ENCODE peak calls at places on chromosome 22, in nine cellular contexts. N, X, K, Y, E, H, Z, I and D are unnamed samples.

GRCh38 chr22:33853200-33854097 is 66.8 kb downstream of the LARGE1 start:
- DNase-seq in Y (peak; percentile 40), I (peak; percentile 11), Z (peak; percentile 84), H (no peak), X (peak; percentile 59), K (peak; percentile 48), E (peak; percentile 33), N (peak; percentile 69), D (no peak)

GRCh38 chr22:22357024-22357868 is 112.7 kb downstream of the VPREB1 start:
- DNase-seq in Z (peak; percentile 80), N (peak; percentile 83), E (peak; percentile 65), Y (no peak), H (peak; percentile 85), I (no peak), X (peak; percentile 65), K (peak; percentile 26), D (peak; percentile 89)

GRCh38 chr22:30186048-30186447 is 60.5 kb downstream of the LIF start:
- DNase-seq in E (no peak), N (no peak), H (no peak), Z (no peak), Y (no peak), I (no peak), K (no peak), X (no peak), D (no peak)

GRCh38 chr22:43446881-43447280 is 35.1 kb downstream of the MPPED1 start:
- DNase-seq in E (no peak), Y (no peak), X (no peak), Z (peak; percentile 30), I (peak; percentile 4), H (no peak), N (no peak), K (no peak), D (no peak)

GRCh38 chr22:40510965-40511364 is 125.6 kb downstream of the MRTFA start:
- DNase-seq in H (no peak), K (no peak), Y (no peak), Z (no peak), I (no peak), E (no peak), X (no peak), N (no peak), D (no peak)

GRCh38 chr22:38218661-38219331 is 17.0 kb downstream of the MAFF start:
- DNase-seq in H (peak; percentile 34), I (peak; percentile 86), E (no peak), K (peak; percentile 87), Z (peak; percentile 91), X (peak; percentile 84), Y (peak; percentile 63), N (peak; percentile 77), D (peak; percentile 96)

GRCh38 chr22:22800716-22801115 is 86.9 kb upstream of the IGLL5 start:
- DNase-seq in X (no peak), N (no peak), H (no peak), E (peak; percentile 40), I (no peak), K (no peak), Y (peak; percentile 4), Z (no peak), D (no peak)

GRCh38 chr22:45207533-45207932 is 33.2 kb downstream of the KIAA0930 start:
- DNase-seq in N (no peak), H (no peak), K (no peak), I (no peak), Y (no peak), Z (no peak), E (no peak), X (no peak), D (no peak)

GRCh38 chr22:36352775-36353507 is 34.8 kb downstream of the MYH9 start:
- DNase-seq in Y (no peak), H (peak; percentile 58), I (no peak), X (no peak), K (no peak), N (peak; percentile 51), E (peak; percentile 82), Z (no peak), D (no peak)

GRCh38 chr22:35170716-35171697 is 86.3 kb upstream of the HMGXB4 start:
- DNase-seq in E (no peak), Z (peak; percentile 5), N (no peak), H (no peak), K (no peak), I (no peak), X (no peak), Y (no peak), D (no peak)

GRCh38 chr22:46936378-46936916 is 174.0 kb downstream of the TBC1D22A start:
- DNase-seq in K (peak; percentile 42), Z (no peak), X (no peak), I (no peak), N (no peak), Y (peak; percentile 20), E (peak; percentile 27), H (no peak), D (no peak)

GRCh38 chr22:40703731-40704130 is 24.4 kb downstream of the MCHR1 start:
- DNase-seq in K (no peak), E (no peak), X (no peak), I (no peak), H (no peak), Z (no peak), N (no peak), Y (no peak), D (no peak)

GRCh38 chr22:44837481-44837880 is 85.1 kb downstream of the ARHGAP8 start:
- DNase-seq in X (no peak), I (no peak), K (no peak), Z (no peak), N (no peak), H (no peak), E (no peak), Y (no peak), D (no peak)

GRCh38 chr22:26404851-26405357 is 24.2 kb upstream of the ASPHD2 start:
- DNase-seq in E (no peak), I (no peak), H (no peak), X (no peak), Y (no peak), N (no peak), K (no peak), Z (no peak), D (peak; percentile 20)

GRCh38 chr22:41524283-41524682 is 20.0 kb downstream of the POLR3H start:
- DNase-seq in E (peak; percentile 67), Y (no peak), N (peak; percentile 51), K (no peak), Z (peak; percentile 85), X (no peak), H (no peak), I (no peak), D (no peak)